ENCODE peak calls at places on chromosomes 3 and 15, in five cellular contexts. E, I, Q, G and Y are unnamed samples.

GRCh38 chr3:101070260-101071121 is 77.3 kb upstream of the ABI3BP start:
- DNase-seq in E (no peak), I (peak; percentile 81), Q (peak; percentile 18), G (no peak), Y (peak; percentile 53)

GRCh38 chr3:44893097-44893496 is 18.7 kb downstream of the TGM4 start:
- DNase-seq in E (no peak), I (no peak), Q (no peak), G (peak; percentile 63), Y (no peak)

GRCh38 chr3:16633948-16634347 is 28.7 kb upstream of the DAZL start:
- DNase-seq in E (no peak), I (no peak), Q (no peak), G (no peak), Y (no peak)

GRCh38 chr15:67101981-67102929 is 36.9 kb downstream of the SMAD3 start:
- DNase-seq in E (no peak), I (no peak), Q (no peak), G (peak; percentile 87), Y (no peak)

GRCh38 chr3:23809840-23810341 is 4.1 kb downstream of the UBE2E1 start:
- DNase-seq in E (no peak), I (peak; percentile 13), Q (no peak), G (no peak), Y (no peak)

GRCh38 chr3:182802413-182802812 is 9.1 kb downstream of the ATP11B start:
- DNase-seq in E (no peak), I (no peak), Q (no peak), G (no peak), Y (no peak)

GRCh38 chr3:72591522-72592421 is 256.5 kb downstream of the SHQ1 start:
- DNase-seq in E (no peak), I (no peak), Q (no peak), G (peak; percentile 91), Y (peak; percentile 82)

GRCh38 chr3:182983811-182984210 is 3.5 kb upstream of the DCUN1D1 start:
- DNase-seq in E (no peak), I (no peak), Q (no peak), G (no peak), Y (no peak)

GRCh38 chr3:50971487-50971924 is 296.8 kb downstream of the DOCK3 start:
- DNase-seq in E (no peak), I (peak; percentile 77), Q (no peak), G (peak; percentile 13), Y (peak; percentile 56)

GRCh38 chr3:82783188-82783587 is 1021.7 kb upstream of the GBE1 start:
- DNase-seq in E (no peak), I (no peak), Q (no peak), G (no peak), Y (no peak)

GRCh38 chr3:47523310-47524073 is 10.0 kb upstream of the ELP6 start:
- DNase-seq in E (no peak), I (no peak), Q (no peak), G (no peak), Y (no peak)